ENCODE peak calls at places on chromosomes 3 and 15, in nine cellular contexts. G, Z, M, R, V, D, N, X and O are unnamed samples.

GRCh38 chr3:41188291-41188690 is 11.0 kb upstream of the CTNNB1 start:
- DNase-seq in G (no peak), Z (no peak), M (no peak), R (no peak), V (no peak), D (no peak), N (no peak), X (no peak), O (no peak)

GRCh38 chr3:30643763-30644462 is 37.5 kb downstream of the TGFBR2 start:
- DNase-seq in G (no peak), Z (no peak), M (no peak), R (no peak), V (no peak), D (no peak), N (no peak), X (no peak), O (no peak)

GRCh38 chr3:8546609-8547008 is 45.0 kb downstream of the LMCD1 start:
- DNase-seq in G (no peak), Z (no peak), M (no peak), R (no peak), V (no peak), D (no peak), N (no peak), X (no peak), O (no peak)

GRCh38 chr15:75673426-75674247 is 25.9 kb downstream of the SNX33 start:
- DNase-seq in G (peak; percentile 90), Z (no peak), M (peak; percentile 97), R (no peak), V (no peak), D (peak; percentile 83), N (peak; percentile 87), X (peak; percentile 87), O (no peak)

GRCh38 chr15:70308011-70308761 is 210.5 kb upstream of the TLE3 start:
- DNase-seq in G (no peak), Z (no peak), M (no peak), R (no peak), V (peak; percentile 3), D (no peak), N (no peak), X (no peak), O (no peak)

GRCh38 chr15:62940755-62941361 is 101.7 kb upstream of the TPM1 start:
- DNase-seq in G (peak; percentile 85), Z (peak; percentile 78), M (peak; percentile 93), R (no peak), V (no peak), D (peak; percentile 99), N (peak; percentile 83), X (peak; percentile 70), O (no peak)

GRCh38 chr3:54870423-54870822 is 57.4 kb downstream of the LRTM1 start:
- DNase-seq in G (peak; percentile 16), Z (no peak), M (no peak), R (no peak), V (no peak), D (peak; percentile 90), N (no peak), X (peak; percentile 22), O (no peak)

GRCh38 chr3:174495231-174495755 is 363.8 kb upstream of the NAALADL2 start:
- DNase-seq in G (no peak), Z (no peak), M (no peak), R (no peak), V (no peak), D (peak; percentile 3), N (no peak), X (no peak), O (no peak)

GRCh38 chr3:62233065-62233464 is 140.3 kb downstream of the FEZF2 start:
- DNase-seq in G (no peak), Z (no peak), M (no peak), R (no peak), V (no peak), D (no peak), N (no peak), X (no peak), O (no peak)

GRCh38 chr15:40079456-40079855 is 29.2 kb downstream of the BMF start:
- DNase-seq in G (no peak), Z (no peak), M (no peak), R (no peak), V (no peak), D (no peak), N (no peak), X (no peak), O (no peak)

GRCh38 chr15:52481915-52482314 is 46.8 kb downstream of the MYO5A start:
- DNase-seq in G (no peak), Z (no peak), M (no peak), R (no peak), V (peak; percentile 13), D (peak; percentile 80), N (no peak), X (no peak), O (no peak)

DNA sequence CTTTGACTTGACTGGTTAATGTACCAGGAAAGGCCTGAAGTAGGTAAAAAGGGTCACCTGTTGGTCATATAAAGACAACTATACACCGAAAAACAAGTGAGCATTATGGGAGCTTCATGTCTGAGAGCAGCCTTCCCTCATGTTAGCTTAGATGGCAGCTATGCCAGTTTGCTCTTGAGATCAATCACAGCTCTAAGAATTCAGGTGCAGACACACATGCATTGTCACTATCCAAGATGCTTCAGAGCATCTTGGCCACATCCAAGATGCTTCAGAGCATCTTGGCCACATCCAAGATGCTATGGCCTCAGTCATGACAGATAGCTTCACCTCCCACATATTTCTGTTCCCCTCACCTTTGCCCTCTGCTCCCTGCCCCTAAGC is 15.5 kb downstream of the ZNF80 start:
- DNase-seq in G (no peak), Z (no peak), M (no peak), R (no peak), V (no peak), D (no peak), N (no peak), X (no peak), O (no peak)
- H3K27ac ChIP-seq in G (no peak overlapping the region), Z (no peak overlapping the region), M (no peak overlapping the region), R (peak overlapping the region; percentile 48), V (no peak overlapping the region), D (no peak overlapping the region), N (no peak overlapping the region), X (no peak overlapping the region), O (no peak overlapping the region)

DNA sequence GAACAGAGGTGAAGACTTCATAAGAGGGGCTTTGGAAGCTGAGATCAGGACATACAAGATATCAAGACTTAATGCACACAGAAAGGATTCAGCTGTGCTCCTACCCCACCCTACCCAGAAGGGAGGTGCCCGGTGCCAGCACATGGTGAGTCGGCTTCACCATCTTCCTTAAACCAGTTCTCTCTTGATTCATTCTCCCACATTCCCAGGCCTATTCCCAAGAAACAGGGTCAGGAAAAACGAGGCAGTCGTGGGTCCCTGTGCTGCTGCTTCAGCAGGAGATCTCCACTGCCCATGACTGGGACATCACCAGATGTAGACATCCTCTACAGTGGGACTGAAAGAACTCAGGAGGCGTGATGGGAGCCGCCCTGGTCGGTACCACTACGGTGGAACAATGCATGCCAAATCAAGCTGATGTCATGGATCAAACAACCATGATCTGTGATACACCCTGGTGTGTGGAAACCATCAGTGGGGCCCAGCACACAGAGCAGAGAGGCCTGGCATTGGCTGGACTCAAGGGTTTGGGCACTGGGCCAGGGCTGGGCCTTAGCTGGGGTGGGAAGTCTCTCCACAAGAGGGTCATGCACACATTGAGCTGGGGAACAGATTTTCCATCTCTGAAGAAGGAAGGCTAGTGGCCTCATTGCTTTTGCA is 41.9 kb downstream of the CCDC12 start:
- DNase-seq in G (peak; percentile 73), Z (no peak), M (peak; percentile 74), R (no peak), V (no peak), D (no peak), N (peak; percentile 61), X (peak; percentile 47), O (no peak)
- TF ChIP-seq CTCF in G (no peak), Z (no peak), M (no peak), R (no peak), V (no peak), D (no peak), N (no peak), X (no peak), O (no peak)

GRCh38 chr15:48913141-48913540 is 35.2 kb downstream of the EID1 start:
- DNase-seq in G (no peak), Z (no peak), M (no peak), R (no peak), V (no peak), D (no peak), N (no peak), X (no peak), O (no peak)
- H3K36me3 ChIP-seq in G (no peaks in the 10 kb centered on the region), Z (no peaks in the 10 kb centered on the region), M (no peaks in the 10 kb centered on the region), R (no peaks in the 10 kb centered on the region), V (no peaks in the 10 kb centered on the region), D (no peaks in the 10 kb centered on the region), N (no peaks in the 10 kb centered on the region), X (no peaks in the 10 kb centered on the region), O (no peaks in the 10 kb centered on the region)

GRCh38 chr3:29280675-29281264 is at the start of gene RBMS3:
- DNase-seq in G (peak; percentile 93), Z (peak; percentile 89), M (peak; percentile 96), R (peak; percentile 59), V (peak; percentile 48), D (peak; percentile 88), N (peak; percentile 85), X (peak; percentile 93), O (peak; percentile 82)

GRCh38 chr3:29283297-29283681 is 2.4 kb downstream of the RBMS3 start:
- DNase-seq in G (no peak), Z (no peak), M (no peak), R (no peak), V (no peak), D (no peak), N (no peak), X (no peak), O (no peak)

GRCh38 chr3:29279830-29280229 is 1.0 kb upstream of the RBMS3 start:
- DNase-seq in G (no peak), Z (no peak), M (peak; percentile 71), R (no peak), V (no peak), D (no peak), N (peak; percentile 22), X (no peak), O (no peak)

GRCh38 chr3:29282431-29283296 is 1.8 kb downstream of the RBMS3 start:
- DNase-seq in G (no peak), Z (no peak), M (no peak), R (no peak), V (no peak), D (peak; percentile 59), N (no peak), X (no peak), O (no peak)

DNA sequence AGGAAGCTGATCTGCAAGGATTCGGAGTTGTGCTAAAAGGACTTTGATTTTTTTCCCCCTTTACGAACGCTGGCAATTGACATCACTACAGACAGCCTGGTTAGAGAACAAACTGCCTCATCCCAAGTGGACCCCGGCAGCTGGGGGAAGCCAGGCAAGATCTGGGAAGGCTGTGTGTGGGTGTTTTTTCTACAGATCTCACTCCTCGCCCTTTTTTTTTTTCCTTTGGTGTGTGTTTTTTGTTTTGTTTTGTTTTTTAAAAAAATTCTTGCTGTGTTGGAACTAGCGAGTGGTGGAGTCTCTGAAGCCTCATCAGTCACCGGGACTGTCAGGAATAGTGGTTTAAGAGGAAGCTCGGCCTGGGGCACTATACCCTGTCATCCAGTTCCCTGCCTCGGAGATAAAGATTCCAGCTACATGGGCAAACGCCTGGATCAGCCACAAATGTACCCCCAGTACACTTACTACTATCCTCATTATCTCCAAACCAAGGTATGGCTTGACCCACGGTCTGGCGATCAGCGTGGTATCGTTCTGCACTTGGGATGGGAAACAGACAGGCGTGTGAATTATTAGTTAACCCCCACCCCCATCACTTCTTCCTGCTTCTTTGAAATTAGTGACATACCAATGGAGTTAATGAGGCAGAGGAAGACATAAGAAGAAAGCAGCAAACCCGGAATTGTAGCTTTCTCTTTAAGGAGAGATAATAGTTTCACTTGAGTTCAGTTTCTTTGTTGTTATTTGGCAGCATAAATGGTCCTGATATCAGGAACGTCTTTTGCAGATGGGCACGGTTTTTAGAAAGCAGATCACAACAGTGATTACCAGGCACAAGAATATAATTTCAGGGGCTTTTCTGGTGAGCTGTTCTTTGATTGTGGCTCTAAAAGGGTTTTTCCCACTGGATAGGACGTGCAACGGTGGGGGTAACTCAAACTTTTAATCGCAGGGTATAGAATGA is 676 bp downstream of the RBMS3 start:
- DNase-seq in G (peak; percentile 38), Z (no peak), M (no peak), R (no peak), V (no peak), D (peak; percentile 39), N (no peak), X (peak; percentile 33), O (no peak)
- H3K27ac ChIP-seq in G (peak overlapping the region; percentile 88), Z (peak overlapping the region; percentile 87), M (peak overlapping the region; percentile 82), R (peak overlapping the region; percentile 67), V (no peak overlapping the region), D (peak overlapping the region; percentile 93), N (peak overlapping the region; percentile 93), X (peak overlapping the region; percentile 79), O (peak overlapping the region; percentile 82)